ENCODE peak calls at places on chromosomes 4 and X, in eight cellular contexts. N, P, S, D, I, F, W and B are unnamed samples.
A peak's percentile ranks its signal among the peaks of the same experiment; 100 is the strongest.

GRCh38 chr4:126851391-126851790 is 781.4 kb upstream of the INTU start:
- DNase-seq in S (no peak), N (no peak), D (no peak), P (no peak), I (no peak), F (peak; percentile 27), W (no peak), B (no peak)

GRCh38 chrX:291411-291901 is 10.3 kb downstream of the PLCXD1 start:
- DNase-seq in N (no peak), S (no peak), D (no peak), P (peak; percentile 31), W (no peak), F (no peak), I (no peak), B (no peak)

GRCh38 chr4:78645853-78646757 is 94.5 kb downstream of the ANXA3 start:
- DNase-seq in S (peak; percentile 91), P (peak; percentile 80), W (no peak), I (no peak), D (peak; percentile 85), F (peak; percentile 89), N (peak; percentile 91), B (no peak)

GRCh38 chr4:95129708-95130343 is 372.1 kb downstream of the BMPR1B start:
- DNase-seq in F (peak; percentile 86), P (no peak), D (peak; percentile 96), I (peak; percentile 10), W (no peak), N (no peak), S (peak; percentile 2), B (no peak)

GRCh38 chrX:8803326-8803725 is 2.1 kb upstream of the FAM9A start:
- DNase-seq in W (no peak), D (no peak), N (no peak), F (no peak), I (no peak), S (no peak), P (no peak), B (no peak)

GRCh38 chr4:148238797-148239196 is 203.4 kb downstream of the NR3C2 start:
- DNase-seq in W (no peak), I (no peak), D (no peak), S (no peak), F (no peak), N (no peak), P (no peak), B (no peak)

GRCh38 chrX:20225488-20225833 is 41.2 kb downstream of the RPS6KA3 start:
- DNase-seq in W (no peak), F (no peak), D (no peak), P (no peak), I (no peak), N (no peak), S (peak; percentile 79), B (no peak)

GRCh38 chr4:181807771-181808170 is 435.4 kb upstream of the TENM3 start:
- DNase-seq in S (no peak), W (no peak), D (peak; percentile 13), I (no peak), F (peak; percentile 25), P (no peak), N (no peak), B (no peak)

GRCh38 chr4:129344058-129344457 is 248.1 kb downstream of the C4orf33 start:
- DNase-seq in D (no peak), W (peak; percentile 12), S (peak; percentile 68), F (peak; percentile 50), I (no peak), P (no peak), N (no peak), B (no peak)

GRCh38 chr4:113106076-113106475 is 56.6 kb downstream of the ANK2 start:
- DNase-seq in P (no peak), W (peak; percentile 2), F (peak; percentile 43), S (peak; percentile 6), I (no peak), D (peak; percentile 4), N (no peak), B (no peak)

GRCh38 chr4:176277162-176277904 is 8.3 kb upstream of the ASB5 start:
- DNase-seq in F (peak; percentile 61), S (peak; percentile 76), I (no peak), D (peak; percentile 43), N (peak; percentile 77), W (no peak), P (peak; percentile 52), B (peak; percentile 50)

GRCh38 chr4:37383579-37384229 is 139.2 kb downstream of the NWD2 start:
- DNase-seq in W (peak; percentile 15), N (no peak), S (peak; percentile 34), I (peak; percentile 1), F (peak; percentile 17), P (no peak), D (no peak), B (no peak)

GRCh38 chrX:118723376-118723775 is 4.0 kb upstream of the IL13RA1 start:
- DNase-seq in W (no peak), S (no peak), D (no peak), I (no peak), N (no peak), F (no peak), P (no peak), B (no peak)

GRCh38 chrX:132272826-132273225 is 53.6 kb upstream of the RAP2C start:
- DNase-seq in D (no peak), I (no peak), F (no peak), N (no peak), P (no peak), S (no peak), W (no peak), B (no peak)

GRCh38 chr4:38013461-38014366 is 53.5 kb downstream of the PTTG2 start:
- DNase-seq in I (peak; percentile 38), D (no peak), F (peak; percentile 23), P (peak; percentile 85), S (no peak), W (peak; percentile 86), N (peak; percentile 90), B (no peak)

GRCh38 chr4:110854021-110854678 is 231.3 kb upstream of the PITX2 start:
- DNase-seq in P (no peak), I (peak; percentile 3), S (peak; percentile 73), N (no peak), D (peak; percentile 39), W (no peak), F (peak; percentile 94), B (no peak)

GRCh38 chr4:80434238-80434637 is 98.7 kb downstream of the CFAP299 start:
- DNase-seq in S (no peak), P (no peak), D (peak; percentile 53), W (no peak), F (peak; percentile 28), I (no peak), N (no peak), B (no peak)

GRCh38 chrX:114344756-114345155 is 239.1 kb upstream of the HTR2C start:
- DNase-seq in S (peak; percentile 31), W (no peak), N (no peak), I (no peak), P (no peak), F (peak; percentile 0), D (no peak), B (no peak)

GRCh38 chr4:147477439-147477838 is 3.5 kb upstream of the EDNRA start:
- DNase-seq in S (no peak), W (no peak), F (no peak), N (no peak), P (no peak), D (no peak), I (no peak), B (no peak)

GRCh38 chr4:88219099-88219498 is 60.7 kb upstream of the ABCG2 start:
- DNase-seq in W (peak; percentile 7), F (peak; percentile 52), D (peak; percentile 21), S (peak; percentile 74), P (no peak), I (no peak), N (no peak), B (peak; percentile 16)

GRCh38 chr4:38275331-38275821 is 315.2 kb downstream of the PTTG2 start:
- DNase-seq in F (no peak), P (no peak), I (no peak), N (no peak), W (no peak), S (no peak), D (no peak), B (no peak)

GRCh38 chr4:105677689-105678088 is 30.8 kb downstream of the INTS12 start:
- DNase-seq in D (no peak), W (no peak), S (no peak), I (no peak), P (no peak), N (no peak), F (no peak), B (no peak)

GRCh38 chr4:128871948-128872347 is 62.4 kb downstream of the JADE1 start:
- DNase-seq in F (peak; percentile 97), N (no peak), W (no peak), D (peak; percentile 93), S (no peak), I (no peak), P (no peak), B (no peak)

GRCh38 chrX:131881194-131881593 is 141.9 kb upstream of the STK26 start:
- DNase-seq in F (no peak), W (no peak), P (no peak), I (no peak), N (no peak), S (no peak), D (no peak), B (no peak)

GRCh38 chr4:109754093-109754857 is 24.4 kb upstream of the PLA2G12A start:
- DNase-seq in S (no peak), W (no peak), N (no peak), F (no peak), P (no peak), D (no peak), I (no peak), B (no peak)

GRCh38 chr4:8773124-8773931 is 98.3 kb downstream of the HMX1 start:
- DNase-seq in S (no peak), P (peak; percentile 22), F (no peak), W (no peak), D (no peak), N (peak; percentile 53), I (no peak), B (no peak)

GRCh38 chr4:11532138-11532537 is 103.4 kb upstream of the HS3ST1 start:
- DNase-seq in F (no peak), I (no peak), W (no peak), N (no peak), P (no peak), D (no peak), S (no peak), B (no peak)

GRCh38 chrX:53004038-53004437 is 44.6 kb upstream of the GPR173 start:
- DNase-seq in P (no peak), S (no peak), F (no peak), W (no peak), N (no peak), I (no peak), D (no peak), B (no peak)

GRCh38 chr4:7166286-7166685 is 26.1 kb upstream of the SORCS2 start:
- DNase-seq in F (no peak), W (no peak), P (no peak), S (no peak), N (peak; percentile 4), I (no peak), D (no peak), B (no peak)

GRCh38 chr4:23373269-23373668 is 516.6 kb downstream of the PPARGC1A start:
- DNase-seq in I (peak; percentile 14), D (no peak), F (no peak), N (no peak), S (no peak), W (no peak), P (peak; percentile 47), B (no peak)